ENCODE peak calls at places on chromosomes 3 and 15, in ten cellular contexts. E is ACHN; P is frontal cortex; B is cardiac fibroblast; C is GM23248; F is CD8-positive, alpha-beta memory T cell; O is left ventricle myocardium inferior; M is substantia nigra; V is gastrocnemius medialis; Z is stimulated activated CD4-positive, alpha-beta T cell treated with anti-CD3 and anti-CD28 coated beads, Interleukin-15, amount 100 ng/mL, for 24 hours. I is an unnamed sample.

GRCh38 chr3:121477589-121477988 is 68.2 kb downstream of the POLQ start:
- DNase-seq in C (peak), O (no peak), B (peak), Z (no peak), E (no peak), M (no peak), P (no peak), F (no peak), V (no peak), I (peak)

GRCh38 chr3:179113903-179114302 is 34.3 kb upstream of the PIK3CA start:
- DNase-seq in Z (no peak), M (no peak), C (peak), P (no peak), F (no peak), E (no peak), V (no peak), O (no peak), B (peak), I (peak)

GRCh38 chr15:83284563-83285283 is at the start of gene BNC1:
- DNase-seq in F (no peak), V (no peak), Z (peak), O (no peak), P (no peak), C (no peak), B (no peak), M (no peak), E (no peak), I (no peak)

GRCh38 chr3:62811119-62811518 is 64.1 kb downstream of the CADPS start:
- DNase-seq in B (no peak), P (no peak), C (peak), O (no peak), V (no peak), E (no peak), F (no peak), M (no peak), Z (no peak), I (no peak)

GRCh38 chr3:39385456-39386098 is 2.4 kb downstream of the SLC25A38 start:
- DNase-seq in O (no peak), M (no peak), B (no peak), E (no peak), C (no peak), F (no peak), P (no peak), Z (no peak), V (no peak), I (no peak)

GRCh38 chr15:28190391-28191174 is 91.5 kb upstream of the OCA2 start:
- DNase-seq in P (no peak), O (no peak), B (no peak), E (no peak), C (no peak), Z (no peak), V (no peak), M (no peak), F (no peak), I (no peak)

GRCh38 chr3:4977889-4978258 is 1.4 kb upstream of the BHLHE40 start:
- DNase-seq in P (no peak), O (no peak), F (peak), E (no peak), B (no peak), Z (peak), M (no peak), V (no peak), C (no peak), I (no peak)

GRCh38 chr3:186220886-186221285 is 112.0 kb upstream of the ETV5 start:
- DNase-seq in V (peak), F (no peak), P (peak), E (no peak), M (peak), Z (no peak), O (no peak), B (no peak), C (peak), I (peak)

GRCh38 chr15:62833671-62834070 is 208.9 kb upstream of the TPM1 start:
- DNase-seq in P (no peak), Z (no peak), F (no peak), C (no peak), B (no peak), E (no peak), M (no peak), O (no peak), V (no peak), I (peak)

GRCh38 chr3:36484386-36484785 is 104.1 kb downstream of the STAC start:
- DNase-seq in Z (no peak), M (no peak), C (no peak), V (no peak), O (no peak), B (no peak), P (no peak), F (no peak), E (no peak), I (no peak)

GRCh38 chr3:38636464-38636863 is 13.0 kb downstream of the SCN5A start:
- DNase-seq in B (no peak), V (no peak), Z (no peak), P (no peak), M (no peak), C (no peak), F (no peak), O (no peak), E (no peak), I (no peak)

GRCh38 chr3:124258057-124258500 is 266.2 kb upstream of the ROPN1 start:
- DNase-seq in E (peak), F (no peak), C (peak), B (peak), Z (no peak), V (no peak), M (no peak), O (no peak), P (no peak), I (no peak)

GRCh38 chr3:63151893-63152292 is 126.2 kb upstream of the SYNPR start:
- DNase-seq in Z (no peak), E (no peak), F (no peak), P (no peak), M (no peak), B (no peak), C (no peak), V (no peak), O (no peak), I (no peak)

GRCh38 chr3:32640939-32641725 is 43.9 kb upstream of the CNOT10 start:
- DNase-seq in E (no peak), B (peak), Z (no peak), O (peak), V (no peak), M (no peak), F (no peak), C (peak), P (no peak), I (peak)

GRCh38 chr3:52609316-52609815 is 73.0 kb downstream of the UQCC5 start:
- DNase-seq in F (no peak), V (no peak), M (no peak), P (no peak), B (no peak), E (no peak), C (peak), O (no peak), Z (no peak), I (no peak)

GRCh38 chr3:85589145-85589544 is 630.4 kb downstream of the CADM2 start:
- DNase-seq in B (no peak), Z (no peak), M (no peak), E (peak), C (peak), O (no peak), F (no peak), P (no peak), V (no peak), I (peak)

I was measured in fibroblast of the aortic adventitia.